ENCODE peak calls at places on chromosomes 11 and 22, in six cellular contexts. V is endothelial cell of umbilical vein, S is WTC11, H is K562, X is H1, G is HepG2. A is an unnamed sample.

GRCh38 chr22:40965936-40966557 is 14.9 kb downstream of the RBX1 start:
- DNase-seq in V (no peak), S (no peak), H (peak; percentile 25), X (no peak), G (no peak), A (no peak)

GRCh38 chr11:2447253-2447950 is 2.6 kb downstream of the KCNQ1 start:
- DNase-seq in V (no peak), S (no peak), H (no peak), X (no peak), G (no peak), A (no peak)

GRCh38 chr11:115548878-115549528 is 44.8 kb upstream of the CADM1 start:
- DNase-seq in V (no peak), S (peak; percentile 66), H (no peak), X (peak; percentile 79), G (peak; percentile 95), A (peak; percentile 62)

GRCh38 chr22:36397081-36397766 is 9.5 kb upstream of the MYH9 start:
- DNase-seq in V (no peak), S (no peak), H (no peak), X (no peak), G (peak; percentile 80), A (peak; percentile 64)

GRCh38 chr11:833114-833791 is 501 bp downstream of the CD151 start:
- DNase-seq in V (peak; percentile 63), S (no peak), H (peak; percentile 71), X (no peak), G (no peak), A (no peak)

GRCh38 chr11:34978236-34979191 is 62.1 kb downstream of the PDHX start:
- DNase-seq in V (no peak), S (no peak), H (no peak), X (no peak), G (no peak), A (no peak)

GRCh38 chr22:48784701-48785503 is 1042.8 kb downstream of the BRD1 start:
- DNase-seq in V (no peak), S (no peak), H (no peak), X (no peak), G (no peak), A (no peak)

GRCh38 chr11:65280646-65281045 is 18.9 kb downstream of the POLA2 start:
- DNase-seq in V (peak; percentile 51), S (no peak), H (no peak), X (no peak), G (no peak), A (no peak)

GRCh38 chr22:42688241-42688913 is 32.3 kb downstream of the A4GALT start:
- DNase-seq in V (peak; percentile 51), S (peak; percentile 48), H (peak; percentile 27), X (no peak), G (peak; percentile 57), A (peak; percentile 33)

GRCh38 chr11:5536482-5536881 is 11.9 kb downstream of the OR52H1 start:
- DNase-seq in V (no peak), S (no peak), H (no peak), X (no peak), G (no peak), A (no peak)

GRCh38 chr11:62169448-62169847 is 20.6 kb upstream of the SCGB1D1 start:
- DNase-seq in V (peak; percentile 11), S (no peak), H (no peak), X (no peak), G (no peak), A (no peak)

GRCh38 chr11:45180888-45181594 is 34.6 kb downstream of the PRDM11 start:
- DNase-seq in V (peak; percentile 59), S (no peak), H (peak; percentile 75), X (no peak), G (no peak), A (peak; percentile 65)

GRCh38 chr11:19429108-19429760 is 188.5 kb upstream of the E2F8 start:
- DNase-seq in V (no peak), S (no peak), H (no peak), X (no peak), G (no peak), A (no peak)

GRCh38 chr11:63866211-63866610 is 27.3 kb downstream of the MARK2 start:
- DNase-seq in V (no peak), S (no peak), H (no peak), X (no peak), G (no peak), A (no peak)

GRCh38 chr11:18736590-18737148 is 10.7 kb upstream of the IGSF22 start:
- DNase-seq in V (no peak), S (peak; percentile 41), H (no peak), X (no peak), G (no peak), A (no peak)

GRCh38 chr22:37167176-37167980 is 17.7 kb upstream of the IL2RB start:
- DNase-seq in V (no peak), S (peak; percentile 8), H (no peak), X (no peak), G (no peak), A (no peak)

GRCh38 chr11:114166897-114167323 is 107.4 kb downstream of the ZBTB16 start:
- DNase-seq in V (peak; percentile 89), S (no peak), H (no peak), X (no peak), G (no peak), A (no peak)

GRCh38 chr11:128904303-128904871 is 13.2 kb downstream of the KCNJ5 start:
- DNase-seq in V (no peak), S (no peak), H (no peak), X (no peak), G (no peak), A (no peak)

GRCh38 chr11:8605956-8606355 is 11.9 kb upstream of the STK33 start:
- DNase-seq in V (no peak), S (no peak), H (no peak), X (no peak), G (no peak), A (no peak)

GRCh38 chr11:67268036-67268683 is 1.9 kb downstream of the GRK2 start:
- DNase-seq in V (no peak), S (no peak), H (no peak), X (no peak), G (no peak), A (no peak)

GRCh38 chr22:27630754-27631153 is 170.8 kb downstream of the MN1 start:
- DNase-seq in V (no peak), S (peak; percentile 62), H (no peak), X (peak; percentile 23), G (no peak), A (no peak)

GRCh38 chr22:24095816-24096215 is 84.7 kb downstream of the CABIN1 start:
- DNase-seq in V (no peak), S (no peak), H (no peak), X (no peak), G (no peak), A (no peak)

GRCh38 chr22:43828711-43829447 is 16.8 kb upstream of the EFCAB6 start:
- DNase-seq in V (no peak), S (peak; percentile 48), H (no peak), X (no peak), G (no peak), A (peak; percentile 10)

GRCh38 chr11:2208691-2209369 is 37.2 kb upstream of the TH start:
- DNase-seq in V (no peak), S (no peak), H (no peak), X (no peak), G (peak; percentile 12), A (no peak)

GRCh38 chr22:17781319-17782031 is 7.2 kb upstream of the BID start:
- DNase-seq in V (peak; percentile 15), S (no peak), H (no peak), X (no peak), G (peak; percentile 78), A (peak; percentile 68)

GRCh38 chr22:35593885-35594470 is 23.2 kb downstream of the MB start:
- DNase-seq in V (no peak), S (no peak), H (no peak), X (no peak), G (no peak), A (no peak)

GRCh38 chr11:65791719-65792213 is 4.9 kb downstream of the OVOL1 start:
- DNase-seq in V (no peak), S (no peak), H (no peak), X (no peak), G (no peak), A (no peak)

DNA sequence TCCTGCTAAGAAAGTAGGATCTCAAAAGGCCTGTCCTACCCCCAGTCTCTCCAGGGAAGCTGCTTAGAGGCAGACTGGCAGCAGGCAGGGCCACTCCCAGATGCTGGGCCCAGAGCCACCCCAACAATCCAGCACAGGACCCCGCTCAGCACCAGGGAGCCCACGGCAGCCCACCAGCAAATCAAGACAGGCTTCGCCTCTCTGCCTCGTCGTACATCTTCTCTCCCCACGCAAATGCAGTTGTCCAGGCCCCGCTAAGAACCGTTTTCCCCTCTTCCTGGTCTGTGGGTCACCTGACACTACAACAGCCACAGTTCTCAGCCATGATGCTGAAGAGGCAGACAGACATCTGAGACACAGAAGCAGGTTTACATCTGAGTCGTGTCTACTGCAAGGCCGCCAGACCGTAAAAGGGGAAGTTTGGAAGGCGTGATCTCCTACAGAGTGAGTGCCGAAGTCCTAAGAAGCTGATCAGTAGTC is 51.1 kb downstream of the IGSF9B start:
- DNase-seq in V (no peak), S (no peak), H (no peak), X (no peak), G (no peak), A (no peak)
- TF ChIP-seq JUN in V (no peak), S (no peak), H (no peak), X (no peak), G (no peak), A (no peak)

GRCh38 chr11:68962527-68963250 is 18.1 kb downstream of the MRGPRD start:
- DNase-seq in V (no peak), S (no peak), H (no peak), X (no peak), G (no peak), A (peak; percentile 18)
- TF ChIP-seq JUN in V (no peak), S (no peak), H (no peak), X (no peak), G (no peak), A (no peak)

DNA sequence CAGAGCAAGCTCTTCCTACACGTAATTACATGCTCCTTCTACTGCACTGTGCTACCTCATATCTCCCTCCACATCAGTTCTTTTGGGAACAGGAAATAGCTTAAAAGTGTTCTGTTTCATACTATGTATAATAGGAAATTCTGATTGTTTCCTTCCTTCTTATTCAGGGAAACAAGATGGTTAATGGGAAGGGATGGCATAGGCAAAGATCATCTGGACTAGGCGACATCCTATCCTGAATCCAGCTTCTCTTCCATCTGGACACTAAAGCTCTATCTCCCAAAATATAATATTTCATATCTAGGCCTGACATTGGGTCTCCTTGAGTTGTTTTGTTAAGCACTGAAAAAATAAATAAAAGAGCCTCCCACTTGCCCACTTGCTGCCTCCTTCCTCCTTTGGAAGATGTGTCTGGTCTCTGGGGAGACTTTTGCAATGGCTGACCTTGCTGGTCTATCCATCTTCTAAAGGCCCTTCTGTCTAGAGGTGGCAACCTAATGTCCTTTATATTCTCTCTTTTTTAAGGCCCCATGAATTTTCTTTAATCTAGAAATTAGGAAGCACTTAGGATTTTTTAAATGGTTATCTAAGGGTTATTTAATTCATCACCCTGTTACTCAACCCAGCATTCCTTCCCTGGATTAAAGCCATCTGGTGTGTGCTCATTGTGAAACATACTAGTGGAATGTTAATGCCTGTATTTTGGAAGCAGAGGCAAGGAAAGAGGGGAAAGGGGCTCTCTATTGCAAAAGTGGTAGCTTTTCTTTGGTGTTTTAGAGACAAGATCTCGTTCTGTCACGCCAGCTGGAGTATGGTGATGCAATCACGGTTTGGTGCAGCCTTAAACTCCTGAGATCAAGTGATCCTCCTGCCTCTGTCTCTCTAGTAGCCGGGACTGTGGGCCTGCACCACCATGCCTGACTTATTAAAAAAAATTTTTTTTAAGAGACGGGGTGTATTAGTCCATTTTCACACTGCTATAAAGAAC is 20.6 kb downstream of the CLMP start:
- DNase-seq in V (no peak), S (no peak), H (no peak), X (no peak), G (no peak), A (no peak)
- TF ChIP-seq JUN in V (no peak), S (no peak), H (no peak), X (no peak), G (no peak), A (peak; percentile 78)

GRCh38 chr22:31488988-31489617 is 539 bp downstream of the EIF4ENIF1 start:
- DNase-seq in V (peak; percentile 52), S (peak; percentile 55), H (peak; percentile 43), X (no peak), G (no peak), A (no peak)
- TF ChIP-seq JUN in V (no peak), S (no peak), H (no peak), X (no peak), G (no peak), A (no peak)